ENCODE peak calls at places on chromosomes 5 and 9, in nine cellular contexts. One of them, this sample, is unnamed.

GRCh38 chr9:34170252-34170915 is 8.5 kb upstream of the UBAP1 start:
- DNase-seq in Kasumi-1: no peak
- DNase-seq in activated T-helper 1 cell treated with anti-CD3 and anti-CD28 coated beads, Interleukin-12 subunit alpha, Interleukin-12 subunit beta, Interleukin-2, Interleukin-4 antibody, amounts not matched to agents 30 ng/mL and 10 ng/mL and 1 ng/mL, durations not matched to agents 14 hours and 24 hours and 36 hours: no peak
- DNase-seq in H9: no peak
- DNase-seq in D721Med: no peak
- DNase-seq in bronchial epithelial cell: no peak
- DNase-seq in NCI-H345: no peak
- DNase-seq in RWPE2: no peak
- DNase-seq in AG09319: no peak
- DNase-seq in this sample: no peak

GRCh38 chr9:99595796-99596195 is 225.9 kb upstream of the NR4A3 start:
- DNase-seq in Kasumi-1: peak
- DNase-seq in activated T-helper 1 cell treated with anti-CD3 and anti-CD28 coated beads, Interleukin-12 subunit alpha, Interleukin-12 subunit beta, Interleukin-2, Interleukin-4 antibody, amounts not matched to agents 30 ng/mL and 10 ng/mL and 1 ng/mL, durations not matched to agents 14 hours and 24 hours and 36 hours: no peak
- DNase-seq in H9: no peak
- DNase-seq in NCI-H345: no peak
- DNase-seq in AG09319: no peak
- DNase-seq in bronchial epithelial cell: no peak
- DNase-seq in D721Med: no peak
- DNase-seq in RWPE2: no peak
- DNase-seq in this sample: no peak

GRCh38 chr5:38999037-38999436 is 75.2 kb downstream of the RICTOR start:
- DNase-seq in Kasumi-1: no peak
- DNase-seq in H9: no peak
- DNase-seq in NCI-H345: no peak
- DNase-seq in bronchial epithelial cell: no peak
- DNase-seq in D721Med: no peak
- DNase-seq in AG09319: no peak
- DNase-seq in activated T-helper 1 cell treated with anti-CD3 and anti-CD28 coated beads, Interleukin-12 subunit alpha, Interleukin-12 subunit beta, Interleukin-2, Interleukin-4 antibody, amounts not matched to agents 30 ng/mL and 10 ng/mL and 1 ng/mL, durations not matched to agents 14 hours and 24 hours and 36 hours: no peak
- DNase-seq in RWPE2: no peak
- DNase-seq in this sample: no peak

GRCh38 chr5:143108498-143109128 is 294.9 kb downstream of the NR3C1 start:
- DNase-seq in bronchial epithelial cell: no peak
- DNase-seq in NCI-H345: peak
- DNase-seq in D721Med: no peak
- DNase-seq in H9: no peak
- DNase-seq in activated T-helper 1 cell treated with anti-CD3 and anti-CD28 coated beads, Interleukin-12 subunit alpha, Interleukin-12 subunit beta, Interleukin-2, Interleukin-4 antibody, amounts not matched to agents 30 ng/mL and 10 ng/mL and 1 ng/mL, durations not matched to agents 14 hours and 24 hours and 36 hours: no peak
- DNase-seq in RWPE2: no peak
- DNase-seq in Kasumi-1: no peak
- DNase-seq in AG09319: no peak
- DNase-seq in this sample: no peak

GRCh38 chr5:35302544-35302943 is 72.3 kb upstream of the PRLR start:
- DNase-seq in NCI-H345: no peak
- DNase-seq in D721Med: no peak
- DNase-seq in Kasumi-1: no peak
- DNase-seq in activated T-helper 1 cell treated with anti-CD3 and anti-CD28 coated beads, Interleukin-12 subunit alpha, Interleukin-12 subunit beta, Interleukin-2, Interleukin-4 antibody, amounts not matched to agents 30 ng/mL and 10 ng/mL and 1 ng/mL, durations not matched to agents 14 hours and 24 hours and 36 hours: no peak
- DNase-seq in RWPE2: no peak
- DNase-seq in H9: no peak
- DNase-seq in bronchial epithelial cell: no peak
- DNase-seq in AG09319: no peak
- DNase-seq in this sample: no peak

GRCh38 chr5:164052536-164053090 is 547.2 kb downstream of the MAT2B start:
- DNase-seq in H9: no peak
- DNase-seq in bronchial epithelial cell: no peak
- DNase-seq in NCI-H345: no peak
- DNase-seq in AG09319: no peak
- DNase-seq in activated T-helper 1 cell treated with anti-CD3 and anti-CD28 coated beads, Interleukin-12 subunit alpha, Interleukin-12 subunit beta, Interleukin-2, Interleukin-4 antibody, amounts not matched to agents 30 ng/mL and 10 ng/mL and 1 ng/mL, durations not matched to agents 14 hours and 24 hours and 36 hours: no peak
- DNase-seq in RWPE2: no peak
- DNase-seq in D721Med: no peak
- DNase-seq in Kasumi-1: no peak
- DNase-seq in this sample: no peak

GRCh38 chr9:83655433-83655832 is 32.5 kb downstream of the IDNK start:
- DNase-seq in H9: no peak
- DNase-seq in activated T-helper 1 cell treated with anti-CD3 and anti-CD28 coated beads, Interleukin-12 subunit alpha, Interleukin-12 subunit beta, Interleukin-2, Interleukin-4 antibody, amounts not matched to agents 30 ng/mL and 10 ng/mL and 1 ng/mL, durations not matched to agents 14 hours and 24 hours and 36 hours: no peak
- DNase-seq in AG09319: no peak
- DNase-seq in RWPE2: no peak
- DNase-seq in Kasumi-1: peak
- DNase-seq in D721Med: no peak
- DNase-seq in NCI-H345: no peak
- DNase-seq in bronchial epithelial cell: no peak
- DNase-seq in this sample: no peak

GRCh38 chr9:120366646-120367019 is 213.3 kb downstream of the CDK5RAP2 start:
- DNase-seq in D721Med: no peak
- DNase-seq in Kasumi-1: peak
- DNase-seq in AG09319: peak
- DNase-seq in H9: peak
- DNase-seq in bronchial epithelial cell: peak
- DNase-seq in RWPE2: no peak
- DNase-seq in activated T-helper 1 cell treated with anti-CD3 and anti-CD28 coated beads, Interleukin-12 subunit alpha, Interleukin-12 subunit beta, Interleukin-2, Interleukin-4 antibody, amounts not matched to agents 30 ng/mL and 10 ng/mL and 1 ng/mL, durations not matched to agents 14 hours and 24 hours and 36 hours: no peak
- DNase-seq in NCI-H345: no peak
- DNase-seq in this sample: peak

GRCh38 chr5:10632110-10632903 is 68.4 kb downstream of the ANKRD33B start:
- DNase-seq in AG09319: no peak
- DNase-seq in bronchial epithelial cell: no peak
- DNase-seq in H9: no peak
- DNase-seq in activated T-helper 1 cell treated with anti-CD3 and anti-CD28 coated beads, Interleukin-12 subunit alpha, Interleukin-12 subunit beta, Interleukin-2, Interleukin-4 antibody, amounts not matched to agents 30 ng/mL and 10 ng/mL and 1 ng/mL, durations not matched to agents 14 hours and 24 hours and 36 hours: peak
- DNase-seq in D721Med: no peak
- DNase-seq in Kasumi-1: peak
- DNase-seq in NCI-H345: no peak
- DNase-seq in RWPE2: no peak
- DNase-seq in this sample: no peak

GRCh38 chr9:72485821-72486605 is 35.4 kb upstream of the TMC1 start:
- DNase-seq in bronchial epithelial cell: no peak
- DNase-seq in D721Med: no peak
- DNase-seq in activated T-helper 1 cell treated with anti-CD3 and anti-CD28 coated beads, Interleukin-12 subunit alpha, Interleukin-12 subunit beta, Interleukin-2, Interleukin-4 antibody, amounts not matched to agents 30 ng/mL and 10 ng/mL and 1 ng/mL, durations not matched to agents 14 hours and 24 hours and 36 hours: no peak
- DNase-seq in H9: no peak
- DNase-seq in RWPE2: no peak
- DNase-seq in NCI-H345: no peak
- DNase-seq in Kasumi-1: no peak
- DNase-seq in AG09319: no peak
- DNase-seq in this sample: no peak

GRCh38 chr9:16341176-16341575 is 529.3 kb downstream of the BNC2 start:
- DNase-seq in Kasumi-1: no peak
- DNase-seq in D721Med: no peak
- DNase-seq in H9: no peak
- DNase-seq in AG09319: no peak
- DNase-seq in bronchial epithelial cell: no peak
- DNase-seq in activated T-helper 1 cell treated with anti-CD3 and anti-CD28 coated beads, Interleukin-12 subunit alpha, Interleukin-12 subunit beta, Interleukin-2, Interleukin-4 antibody, amounts not matched to agents 30 ng/mL and 10 ng/mL and 1 ng/mL, durations not matched to agents 14 hours and 24 hours and 36 hours: no peak
- DNase-seq in NCI-H345: no peak
- DNase-seq in RWPE2: no peak
- DNase-seq in this sample: no peak